ENCODE peak calls at places on chromosome 16, in six cellular contexts. J is heart left ventricle, R is psoas muscle, T is fibroblast of pulmonary artery, N is endodermal cell, S is fibroblast of lung. B is an unnamed sample.

GRCh38 chr16:72427001-72427785 is 255.2 kb upstream of the PMFBP1 start:
- DNase-seq in J (no peak), R (no peak), N (no peak), T (no peak), S (no peak), B (no peak)

GRCh38 chr16:19718624-19718965 is 524 bp downstream of the IQCK start:
- DNase-seq in N (no peak), T (peak; percentile 17), J (no peak), R (no peak), S (peak; percentile 30), B (no peak)

GRCh38 chr16:87974190-87974589 is 23.0 kb downstream of the BANP start:
- DNase-seq in R (no peak), T (no peak), J (no peak), N (peak; percentile 24), S (no peak), B (no peak)

GRCh38 chr16:24508614-24509013 is 30.8 kb upstream of the RBBP6 start:
- DNase-seq in T (peak; percentile 79), S (peak; percentile 83), R (no peak), J (no peak), N (no peak), B (no peak)

GRCh38 chr16:4390266-4391260 is 18.9 kb downstream of the VASN start:
- DNase-seq in T (no peak), N (peak; percentile 80), R (no peak), J (no peak), S (no peak), B (no peak)

GRCh38 chr16:30473231-30474061 is 904 bp downstream of the ITGAL start:
- DNase-seq in J (peak; percentile 24), N (no peak), S (no peak), R (no peak), T (no peak), B (no peak)

GRCh38 chr16:80527297-80527696 is 13.5 kb upstream of the DYNLRB2 start:
- DNase-seq in J (no peak), R (no peak), N (peak; percentile 85), T (peak; percentile 39), S (peak; percentile 17), B (no peak)

GRCh38 chr16:29148867-29149272 is 164.0 kb downstream of the LAT start:
- DNase-seq in S (no peak), J (peak; percentile 71), R (no peak), T (no peak), N (no peak), B (no peak)

GRCh38 chr16:50547340-50547865 is 793 bp upstream of the NKD1 start:
- DNase-seq in N (peak; percentile 87), R (peak; percentile 39), T (no peak), J (peak; percentile 34), S (peak; percentile 4), B (no peak)

GRCh38 chr16:27238016-27238587 is 30.5 kb downstream of the NSMCE1 start:
- DNase-seq in N (no peak), S (no peak), R (no peak), J (peak; percentile 47), T (no peak), B (no peak)

GRCh38 chr16:86987746-86988670 is 329.2 kb downstream of the C16orf95 start:
- DNase-seq in N (no peak), R (no peak), J (no peak), S (no peak), T (no peak), B (no peak)

GRCh38 chr16:50309527-50310307 is 43.4 kb downstream of the ADCY7 start:
- DNase-seq in J (no peak), N (peak; percentile 59), S (no peak), R (no peak), T (no peak), B (no peak)

GRCh38 chr16:73069581-73070262 is 21.8 kb upstream of the ZFHX3 start:
- DNase-seq in N (peak; percentile 35), S (no peak), J (no peak), R (no peak), T (no peak), B (no peak)

GRCh38 chr16:21101631-21102420 is 48.8 kb downstream of the DNAH3 start:
- DNase-seq in T (peak; percentile 39), N (peak; percentile 65), R (no peak), S (peak; percentile 27), J (no peak), B (no peak)

GRCh38 chr16:35543486-35543885 is 2084.1 kb downstream of the TP53TG3F start:
- DNase-seq in N (no peak), R (no peak), J (no peak), T (no peak), S (no peak), B (no peak)

GRCh38 chr16:52863000-52863399 is 189.7 kb downstream of the CHD9NB start:
- DNase-seq in S (no peak), R (no peak), J (no peak), N (no peak), T (no peak), B (no peak)

GRCh38 chr16:69073181-69073669 is 32.2 kb upstream of the HAS3 start:
- DNase-seq in T (peak; percentile 83), S (peak; percentile 93), R (no peak), J (no peak), N (peak; percentile 63), B (peak; percentile 36)

GRCh38 chr16:12455287-12455798 is 348.3 kb downstream of the CPPED1 start:
- DNase-seq in R (peak; percentile 35), T (peak; percentile 64), S (peak; percentile 50), J (peak; percentile 59), N (peak; percentile 93), B (no peak)

GRCh38 chr16:21628772-21629171 is 23.6 kb downstream of the IGSF6 start:
- DNase-seq in R (no peak), J (no peak), S (peak; percentile 52), N (no peak), T (no peak), B (no peak)

GRCh38 chr16:83579027-83579426 is 228.8 kb upstream of the HSBP1 start:
- DNase-seq in N (no peak), R (no peak), S (no peak), J (no peak), T (no peak), B (no peak)

GRCh38 chr16:89863741-89864391 is 9.5 kb upstream of the TCF25 start:
- DNase-seq in T (peak; percentile 84), R (no peak), J (peak; percentile 44), S (peak; percentile 56), N (no peak), B (no peak)

GRCh38 chr16:78788276-78788675 is 688.8 kb downstream of the WWOX start:
- DNase-seq in N (no peak), S (no peak), T (no peak), J (no peak), R (no peak), B (no peak)

GRCh38 chr16:17362191-17362590 is 108.6 kb downstream of the XYLT1 start:
- DNase-seq in N (no peak), T (no peak), S (no peak), R (no peak), J (no peak), B (no peak)

GRCh38 chr16:88685156-88686061 is 898 bp downstream of the SNAI3 start:
- DNase-seq in N (peak; percentile 77), J (no peak), R (no peak), S (peak; percentile 31), T (peak; percentile 45), B (no peak)

GRCh38 chr16:77782694-77783093 is 5.7 kb upstream of the VAT1L start:
- DNase-seq in R (no peak), S (no peak), N (no peak), J (no peak), T (no peak), B (no peak)

GRCh38 chr16:2025251-2025650 is 1.5 kb upstream of the NHERF2 start:
- DNase-seq in J (no peak), T (no peak), S (no peak), N (no peak), R (no peak), B (no peak)

GRCh38 chr16:12529582-12529981 is 274.1 kb downstream of the CPPED1 start:
- DNase-seq in S (no peak), R (no peak), J (no peak), N (no peak), T (no peak), B (no peak)

GRCh38 chr16:22948603-22949368 is 134.8 kb downstream of the HS3ST2 start:
- DNase-seq in N (peak; percentile 95), R (peak; percentile 51), S (peak; percentile 23), J (peak; percentile 41), T (peak; percentile 76), B (peak; percentile 56)
- TF ChIP-seq CTCF in N (peak; percentile 92), R (peak; percentile 75), S (peak; percentile 57), J (peak; percentile 75), T (peak; percentile 71), B (peak; percentile 82)

GRCh38 chr16:11313493-11314308 is 31.6 kb upstream of the RMI2 start:
- DNase-seq in R (no peak), S (no peak), J (no peak), T (no peak), N (no peak), B (no peak)
- H3K4me3 ChIP-seq in R (no peak overlapping the region), S (no peak overlapping the region), J (no peak overlapping the region), T (no peak overlapping the region), N (no peak overlapping the region), B (no peak overlapping the region)

GRCh38 chr16:85733155-85733838 is 17.6 kb downstream of the C16orf74 start:
- DNase-seq in T (peak; percentile 40), N (no peak), S (no peak), R (no peak), J (no peak), B (no peak)
- TF ChIP-seq CTCF in T (no peak), N (no peak), S (no peak), R (no peak), J (no peak), B (no peak)

GRCh38 chr16:62711797-62712196 is 675.6 kb upstream of the CDH8 start:
- DNase-seq in T (no peak), N (peak; percentile 73), J (no peak), S (no peak), R (no peak), B (no peak)
- H3K4me3 ChIP-seq in T (no peak overlapping the region), N (no peak overlapping the region), J (no peak overlapping the region), S (no peak overlapping the region), R (no peak overlapping the region), B (no peak overlapping the region)

DNA sequence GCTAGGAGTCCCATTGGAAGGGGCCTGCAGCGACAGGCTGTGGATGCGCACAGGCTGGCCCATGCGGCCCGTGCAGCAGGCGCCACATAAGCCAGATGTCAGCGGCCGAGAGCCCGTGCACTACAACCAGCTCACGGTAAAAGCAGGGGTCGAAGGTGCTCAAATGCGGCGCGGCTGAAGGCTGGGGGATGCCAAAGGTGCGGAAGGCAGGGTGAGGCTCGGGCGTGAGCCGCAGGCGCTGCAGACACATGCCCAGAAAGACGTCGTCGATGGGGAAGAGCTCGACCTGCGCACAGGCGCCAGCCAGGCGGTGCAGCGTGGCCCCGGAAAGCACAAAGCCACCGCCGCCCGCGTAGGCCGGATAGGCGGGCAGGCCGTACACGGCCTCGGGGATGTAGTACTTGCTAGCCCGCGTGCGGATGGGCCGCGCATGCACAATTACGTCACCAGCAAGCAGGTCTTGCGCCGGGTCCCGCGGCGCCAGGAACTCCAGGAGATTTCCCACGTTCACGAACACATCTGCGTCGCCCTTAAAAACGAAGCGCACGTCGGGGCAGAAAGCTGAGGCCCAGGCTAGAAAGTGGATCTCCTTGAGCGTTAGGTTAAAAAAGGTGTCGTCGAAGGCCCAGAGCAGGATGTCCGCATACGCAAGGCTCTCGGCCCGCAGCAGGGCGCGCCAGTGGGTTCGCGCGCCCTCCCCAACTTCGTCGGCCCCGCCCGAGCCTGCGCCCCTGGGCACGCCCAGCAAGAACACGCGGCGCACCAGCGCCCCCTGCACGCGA is 1.3 kb downstream of the B3GNT9 start:
- DNase-seq in T (no peak), R (no peak), J (no peak), S (peak; percentile 28), N (no peak), B (no peak)
- TF ChIP-seq CTCF in T (no peak), R (no peak), J (no peak), S (no peak), N (peak; percentile 67), B (no peak)